ENCODE peak calls at places on chromosomes 2 and 18, in eight cellular contexts. U is right atrium auricular region; Q is CD4-positive, alpha-beta memory T cell; H is body of pancreas; S is kidney; Y is neural progenitor cell; M is pancreas; C is GM23248. J is an unnamed sample.
A peak's percentile ranks its signal among the peaks of the same experiment; 100 is the strongest.

GRCh38 chr2:27685577-27685976 is 21.9 kb downstream of the SLC4A1AP start:
- DNase-seq in U (no peak), Q (no peak), H (no peak), S (no peak), Y (no peak), M (no peak), C (no peak), J (no peak)

GRCh38 chr2:232883116-232883721 is 13.2 kb downstream of the SNORC start:
- DNase-seq in U (no peak), Q (peak; percentile 21), H (no peak), S (peak; percentile 62), Y (no peak), M (no peak), C (no peak), J (no peak)

GRCh38 chr2:122960727-122961641 is 1064.1 kb upstream of the CNTNAP5 start:
- DNase-seq in U (no peak), Q (no peak), H (no peak), S (no peak), Y (no peak), M (no peak), C (peak; percentile 59), J (peak; percentile 44)

GRCh38 chr2:23617167-23617787 is 232.3 kb downstream of the KLHL29 start:
- DNase-seq in U (peak; percentile 85), Q (no peak), H (peak; percentile 48), S (peak; percentile 71), Y (no peak), M (peak; percentile 24), C (peak; percentile 87), J (peak; percentile 88)

GRCh38 chr2:231396058-231396821 is 730 bp downstream of the B3GNT7 start:
- DNase-seq in U (no peak), Q (no peak), H (peak; percentile 44), S (peak; percentile 78), Y (no peak), M (peak; percentile 82), C (no peak), J (no peak)

GRCh38 chr2:130019402-130019801 is 39.9 kb downstream of the RAB6C start:
- DNase-seq in U (no peak), Q (no peak), H (no peak), S (no peak), Y (no peak), M (no peak), C (no peak), J (no peak)

GRCh38 chr18:58640891-58641610 is 12.2 kb upstream of the ALPK2 start:
- DNase-seq in U (no peak), Q (no peak), H (no peak), S (no peak), Y (no peak), M (no peak), C (no peak), J (no peak)

GRCh38 chr2:39723946-39724827 is 54.9 kb downstream of the THUMPD2 start:
- DNase-seq in U (no peak), Q (no peak), H (no peak), S (no peak), Y (no peak), M (no peak), C (peak; percentile 14), J (no peak)

GRCh38 chr2:216133392-216133791 is 24.2 kb downstream of the XRCC5 start:
- DNase-seq in U (no peak), Q (no peak), H (no peak), S (no peak), Y (no peak), M (no peak), C (no peak), J (no peak)

GRCh38 chr2:27734305-27734704 is 37.2 kb upstream of the MRPL33 start:
- DNase-seq in U (no peak), Q (no peak), H (no peak), S (no peak), Y (no peak), M (no peak), C (no peak), J (no peak)

GRCh38 chr2:132804045-132804444 is 134.0 kb upstream of the LYPD1 start:
- DNase-seq in U (no peak), Q (no peak), H (peak; percentile 14), S (no peak), Y (no peak), M (no peak), C (peak; percentile 82), J (no peak)

GRCh38 chr2:15735738-15736326 is 144.2 kb downstream of the DDX1 start:
- DNase-seq in U (no peak), Q (no peak), H (no peak), S (no peak), Y (no peak), M (no peak), C (no peak), J (no peak)

GRCh38 chr2:172970660-172971059 is 105.0 kb upstream of the MAP3K20 start:
- DNase-seq in U (no peak), Q (peak; percentile 42), H (no peak), S (no peak), Y (no peak), M (no peak), C (no peak), J (no peak)

GRCh38 chr2:108268001-108268400 is 20.7 kb upstream of the SULT1C2 start:
- DNase-seq in U (no peak), Q (no peak), H (peak; percentile 16), S (no peak), Y (no peak), M (no peak), C (peak; percentile 93), J (no peak)

GRCh38 chr18:12933323-12933722 is 14.5 kb upstream of the SEH1L start:
- DNase-seq in U (no peak), Q (no peak), H (no peak), S (no peak), Y (peak; percentile 58), M (no peak), C (no peak), J (no peak)

DNA sequence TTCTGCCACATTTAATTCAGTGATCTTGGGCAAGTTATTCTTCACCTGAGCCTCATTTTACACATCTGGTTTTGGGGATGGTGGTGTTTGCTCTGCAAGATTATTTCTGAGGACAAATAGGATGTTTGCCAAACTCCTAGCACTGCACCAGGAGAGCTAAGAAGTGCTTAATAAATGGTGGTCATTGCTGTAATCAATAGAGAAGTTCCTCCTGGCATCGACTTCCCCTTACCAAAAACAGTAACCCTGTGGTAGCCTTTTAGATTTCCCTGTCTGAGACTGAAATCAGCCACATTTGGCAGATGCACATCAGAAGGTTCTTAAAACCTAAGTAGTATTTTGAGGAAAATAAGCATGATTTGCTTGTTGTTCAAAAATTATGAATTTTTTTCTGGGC is 2.3 kb downstream of the B3GNT2 start:
- DNase-seq in U (no peak), Q (no peak), H (no peak), S (no peak), Y (no peak), M (no peak), C (no peak), J (no peak)
- H3K4me3 ChIP-seq in U (peak overlapping the region; percentile 92), Q (peak overlapping the region; percentile 67), H (no peak overlapping the region), S (peak overlapping the region; percentile 84), Y (peak overlapping the region; percentile 98), M (peak overlapping the region; percentile 85), C (peak overlapping the region; percentile 88), J (no peak overlapping the region)

DNA sequence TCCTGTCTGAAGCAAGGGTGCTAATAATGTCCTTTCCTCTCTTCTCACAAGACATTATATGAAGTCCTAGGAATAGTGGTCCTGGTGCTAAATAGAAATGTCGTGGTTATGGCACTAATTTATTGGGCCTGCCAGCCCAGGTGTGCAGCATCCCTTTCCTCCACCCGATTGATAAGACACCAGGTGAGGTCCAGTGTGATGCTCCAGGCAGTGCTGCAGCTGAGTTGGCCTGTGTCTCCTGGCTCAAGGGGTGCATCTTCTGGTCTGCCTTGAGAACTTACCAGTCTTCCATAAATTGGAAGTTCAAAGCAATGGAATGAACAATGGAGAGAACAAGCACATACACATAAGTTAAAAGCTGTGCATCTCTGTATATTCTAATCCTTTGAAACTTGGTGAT is 26.9 kb downstream of the CRIM1 start:
- DNase-seq in U (no peak), Q (no peak), H (no peak), S (no peak), Y (no peak), M (no peak), C (no peak), J (no peak)
- H3K36me3 ChIP-seq in U (peaks cover 4% of the 10 kb centered on the region), Q (no peaks in the 10 kb centered on the region), H (no peaks in the 10 kb centered on the region), S (peaks cover 6% of the 10 kb centered on the region), Y (no peaks in the 10 kb centered on the region), M (no peaks in the 10 kb centered on the region), C (peaks cover 34% of the 10 kb centered on the region), J (no peaks in the 10 kb centered on the region)

DNA sequence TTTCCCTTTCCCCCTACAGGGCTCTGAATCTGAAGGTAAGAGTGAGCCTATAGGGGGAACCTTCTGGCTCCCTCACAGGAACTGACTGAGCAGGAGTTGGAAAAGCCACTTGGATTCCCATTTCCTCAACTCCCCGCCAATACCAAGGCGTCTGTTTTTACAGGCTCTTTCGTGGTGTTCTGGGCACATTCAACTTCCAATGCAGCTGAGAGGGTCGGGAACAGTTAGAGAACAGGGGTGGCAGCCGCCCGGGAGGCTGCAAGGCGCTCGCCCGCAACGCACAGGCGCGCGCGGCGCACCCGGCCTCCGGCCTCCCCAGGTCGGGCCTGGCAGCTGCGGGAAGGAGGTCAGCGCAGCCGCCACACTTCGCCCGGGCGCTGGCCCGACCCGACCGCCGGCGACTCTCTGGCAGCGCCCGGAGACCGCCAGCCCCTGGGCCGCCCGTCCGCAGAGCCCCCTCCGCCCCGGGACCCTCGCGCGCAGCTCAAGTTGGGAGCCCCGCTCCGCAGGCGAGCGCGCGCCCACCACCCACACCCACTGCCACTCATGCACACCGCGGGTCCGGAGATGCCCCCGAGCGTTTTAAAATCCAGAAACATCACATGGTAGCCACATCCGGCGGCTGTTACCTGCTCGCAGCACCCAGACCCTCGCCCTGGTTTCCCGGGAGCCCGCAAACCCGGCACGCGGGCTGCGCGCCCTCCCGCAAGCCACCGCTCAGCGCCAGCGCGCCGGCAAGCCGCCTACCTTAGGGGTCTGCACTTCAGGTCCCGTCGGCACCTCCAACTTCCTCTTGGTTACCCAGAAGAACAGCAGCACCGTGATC is 816 bp downstream of the GALNT14 start:
- DNase-seq in U (peak; percentile 34), Q (no peak), H (no peak), S (peak; percentile 71), Y (peak; percentile 60), M (peak; percentile 58), C (peak; percentile 47), J (no peak)
- H3K4me3 ChIP-seq in U (peak overlapping the region; percentile 31), Q (no peak overlapping the region), H (peak overlapping the region; percentile 13), S (peak overlapping the region; percentile 73), Y (peak overlapping the region; percentile 48), M (peak overlapping the region; percentile 59), C (peak overlapping the region; percentile 78), J (no peak overlapping the region)

GRCh38 chr2:20642026-20642971 is 8.6 kb downstream of the HS1BP3 start:
- DNase-seq in U (peak; percentile 88), Q (peak; percentile 64), H (peak; percentile 81), S (peak; percentile 87), Y (peak; percentile 85), M (peak; percentile 92), C (peak; percentile 85), J (peak; percentile 91)

GRCh38 chr2:20643826-20644225 is 7.1 kb downstream of the HS1BP3 start:
- DNase-seq in U (no peak), Q (no peak), H (no peak), S (no peak), Y (no peak), M (no peak), C (no peak), J (no peak)

GRCh38 chr2:20640411-20641122 is 10.3 kb downstream of the HS1BP3 start:
- DNase-seq in U (no peak), Q (no peak), H (no peak), S (peak; percentile 72), Y (no peak), M (peak; percentile 80), C (no peak), J (no peak)

GRCh38 chr2:20643060-20643459 is 7.8 kb downstream of the HS1BP3 start:
- DNase-seq in U (no peak), Q (no peak), H (no peak), S (peak; percentile 41), Y (no peak), M (peak; percentile 20), C (no peak), J (no peak)

GRCh38 chr2:20641123-20641985 is 9.5 kb downstream of the HS1BP3 start:
- DNase-seq in U (peak; percentile 79), Q (no peak), H (no peak), S (peak; percentile 59), Y (no peak), M (peak; percentile 55), C (peak; percentile 76), J (no peak)
- H3K36me3 ChIP-seq in U (peaks cover 64% of the 10 kb centered on the region), Q (peaks cover 11% of the 10 kb centered on the region), H (peaks cover 1% of the 10 kb centered on the region), S (peaks cover 31% of the 10 kb centered on the region), Y (no peaks in the 10 kb centered on the region), M (no peaks in the 10 kb centered on the region), C (no peaks in the 10 kb centered on the region), J (no peaks in the 10 kb centered on the region)